ENCODE peak calls at places on chromosomes 7 and 10, in six cellular contexts. M, S, F, H, A and U are unnamed samples.

GRCh38 chr10:42574336-42574735 is 64.0 kb downstream of the ZNF33B start:
- DNase-seq in M (no peak), S (no peak), F (no peak), H (no peak), A (no peak), U (no peak)

GRCh38 chr7:108138911-108139310 is 8.8 kb upstream of the LAMB4 start:
- DNase-seq in M (no peak), S (no peak), F (no peak), H (no peak), A (no peak), U (no peak)

GRCh38 chr7:112414855-112415490 is 35.3 kb upstream of the IFRD1 start:
- DNase-seq in M (peak; percentile 62), S (peak; percentile 66), F (no peak), H (peak; percentile 73), A (peak; percentile 38), U (peak; percentile 47)

GRCh38 chr7:143288836-143289235 is 685 bp downstream of the CASP2 start:
- DNase-seq in M (no peak), S (peak; percentile 70), F (no peak), H (peak; percentile 45), A (peak; percentile 18), U (peak; percentile 43)

GRCh38 chr10:76946268-76946667 is 691.3 kb downstream of the KCNMA1 start:
- DNase-seq in M (no peak), S (peak; percentile 83), F (no peak), H (peak; percentile 31), A (peak; percentile 66), U (peak; percentile 20)

GRCh38 chr7:1733908-1734252 is 63.8 kb downstream of the ELFN1 start:
- DNase-seq in M (no peak), S (no peak), F (no peak), H (no peak), A (no peak), U (no peak)

GRCh38 chr10:130036296-130037065 is 72.4 kb upstream of the EBF3 start:
- DNase-seq in M (no peak), S (no peak), F (no peak), H (no peak), A (no peak), U (no peak)

GRCh38 chr10:126126023-126126422 is 229.7 kb downstream of the FANK1 start:
- DNase-seq in M (no peak), S (no peak), F (no peak), H (no peak), A (no peak), U (no peak)

GRCh38 chr10:67790534-67791408 is 47.2 kb downstream of the DNAJC12 start:
- DNase-seq in M (no peak), S (peak; percentile 68), F (no peak), H (peak; percentile 29), A (peak; percentile 29), U (peak; percentile 32)